ENCODE peak calls at places on chromosomes 11 and 22, in seven cellular contexts. Q is ACHN; X is activated CD8-positive, alpha-beta memory T cell treated with anti-CD3 and anti-CD28 coated beads for 48 hours; Y is kidney; G is RWPE1; O is psoas muscle; A is stimulated activated CD8-positive, alpha-beta memory T cell treated with anti-CD3 and anti-CD28 coated beads, Interleukin-2, amount 100 ng/mL, for 48 hours. P is an unnamed sample.

GRCh38 chr11:79081441-79082124 is 359.2 kb downstream of the TENM4 start:
- DNase-seq in Q (peak), O (no peak), X (no peak), Y (no peak), A (no peak), G (no peak), P (no peak)

GRCh38 chr11:445765-446588 is 4.1 kb upstream of the PTDSS2 start:
- DNase-seq in Y (peak), A (no peak), X (no peak), Q (no peak), G (no peak), O (no peak), P (no peak)

GRCh38 chr22:28051787-28052356 is 132.8 kb upstream of the PITPNB start:
- DNase-seq in X (no peak), Y (no peak), Q (peak), G (peak), A (peak), O (peak), P (no peak)

GRCh38 chr11:64800633-64801464 is 2.2 kb downstream of the MAP4K2 start:
- DNase-seq in G (no peak), Y (peak), X (no peak), Q (no peak), A (no peak), O (no peak), P (no peak)

GRCh38 chr22:27628891-27629631 is 172.5 kb downstream of the MN1 start:
- DNase-seq in X (no peak), Y (no peak), A (no peak), O (no peak), G (peak), Q (no peak), P (no peak)

GRCh38 chr22:49826603-49827306 is 918 bp downstream of the BRD1 start:
- DNase-seq in Y (no peak), A (no peak), Q (peak), O (peak), X (no peak), G (peak), P (no peak)

GRCh38 chr11:129374993-129375721 is 491 bp upstream of the BARX2 start:
- DNase-seq in O (no peak), Q (peak), Y (peak), A (no peak), G (peak), X (no peak), P (no peak)

GRCh38 chr11:34552270-34552669 is 38.7 kb upstream of the ELF5 start:
- DNase-seq in X (no peak), Q (no peak), A (no peak), G (no peak), O (no peak), Y (no peak), P (no peak)

GRCh38 chr11:63745304-63746170 is 23.0 kb downstream of the ZFTA start:
- DNase-seq in X (no peak), O (no peak), A (no peak), G (no peak), Y (no peak), Q (no peak), P (no peak)

GRCh38 chr11:107653077-107653476 is 58.8 kb downstream of the SLN start:
- DNase-seq in O (no peak), X (no peak), G (no peak), Q (no peak), A (no peak), Y (no peak), P (no peak)

GRCh38 chr11:33016654-33017053 is 976 bp downstream of the DEPDC7 start:
- DNase-seq in X (no peak), A (no peak), O (no peak), G (no peak), Y (no peak), Q (peak), P (no peak)

GRCh38 chr11:94922675-94923347 is 50.5 kb downstream of the CWC15 start:
- DNase-seq in X (no peak), G (no peak), A (no peak), Y (no peak), O (no peak), Q (no peak), P (no peak)

P was measured in brain pericyte.